ENCODE peak calls at places on chromosomes 11 and 22, in eight cellular contexts. P is spleen; M is putamen; Q is breast epithelium; N is activated CD4-positive, alpha-beta T cell treated with anti-CD3 and anti-CD28 coated beads, Interleukin-2, amount 50 U/mL, for 1 hour; B is tibial nerve; E is H9; W is progenitor cell of endocrine pancreas. I is an unnamed sample.

GRCh38 chr11:75223954-75224643 is 16.5 kb upstream of the TPBGL start:
- DNase-seq in P (no peak), M (no peak), Q (no peak), N (no peak), B (no peak), E (peak), W (no peak), I (no peak)

GRCh38 chr11:129189646-129190045 is 2.5 kb downstream of the ARHGAP32 start:
- DNase-seq in P (no peak), M (no peak), Q (no peak), N (no peak), B (no peak), E (no peak), W (no peak), I (no peak)

GRCh38 chr11:132943737-132944556 is 588.4 kb downstream of the OPCML start:
- DNase-seq in P (peak), M (no peak), Q (no peak), N (no peak), B (no peak), E (peak), W (no peak), I (peak)

GRCh38 chr11:114099392-114100178 is 40.1 kb downstream of the ZBTB16 start:
- DNase-seq in P (no peak), M (no peak), Q (no peak), N (no peak), B (no peak), E (no peak), W (no peak), I (no peak)

GRCh38 chr22:27636716-27637503 is 164.6 kb downstream of the MN1 start:
- DNase-seq in P (no peak), M (no peak), Q (no peak), N (no peak), B (no peak), E (no peak), W (no peak), I (no peak)

GRCh38 chr11:108160970-108161566 is 39.7 kb downstream of the ACAT1 start:
- DNase-seq in P (no peak), M (no peak), Q (no peak), N (no peak), B (no peak), E (no peak), W (no peak), I (no peak)

GRCh38 chr11:77047007-77047927 is 13.1 kb downstream of the B3GNT6 start:
- DNase-seq in P (no peak), M (peak), Q (no peak), N (peak), B (peak), E (peak), W (peak), I (peak)

GRCh38 chr11:68411501-68411991 is 49.0 kb upstream of the PPP6R3 start:
- DNase-seq in P (no peak), M (no peak), Q (no peak), N (no peak), B (no peak), E (no peak), W (no peak), I (no peak)

GRCh38 chr22:26892401-26893033 is 235.1 kb downstream of the MIAT start:
- DNase-seq in P (no peak), M (no peak), Q (no peak), N (no peak), B (no peak), E (peak), W (no peak), I (peak)

GRCh38 chr11:77136074-77136473 is 8.0 kb downstream of the MYO7A start:
- DNase-seq in P (no peak), M (no peak), Q (no peak), N (no peak), B (no peak), E (no peak), W (no peak), I (peak)

GRCh38 chr22:20464096-20464614 is 26.5 kb upstream of the SCARF2 start:
- DNase-seq in P (peak), M (no peak), Q (no peak), N (peak), B (no peak), E (no peak), W (no peak), I (no peak)

I was measured in GM23248.